ENCODE peak calls at places on chromosome 7, in five cellular contexts. Y is DMS153; G is activated CD4-positive, alpha-beta T cell treated with anti-CD3 and anti-CD28 coated beads, Interleukin-2, amount 50 U/mL, for 24 hours; E is left ventricle myocardium superior; H is T-helper 9 cell. C is an unnamed sample.

GRCh38 chr7:17622443-17622842 is 317.9 kb downstream of the SNX13 start:
- DNase-seq in Y (no peak), G (no peak), E (no peak), H (no peak), C (no peak)

GRCh38 chr7:100612730-100613446 is 548 bp downstream of the MOSPD3 start:
- DNase-seq in Y (no peak), G (no peak), E (no peak), H (no peak), C (no peak)

GRCh38 chr7:101128040-101128834 is 1.3 kb downstream of the SERPINE1 start:
- DNase-seq in Y (no peak), G (no peak), E (no peak), H (no peak), C (no peak)

GRCh38 chr7:114539575-114539974 is 125.0 kb downstream of the FOXP2 start:
- DNase-seq in Y (no peak), G (no peak), E (peak), H (no peak), C (no peak)

GRCh38 chr7:6528401-6529130 is 22.7 kb downstream of the GRID2IP start:
- DNase-seq in Y (no peak), G (no peak), E (no peak), H (no peak), C (no peak)

GRCh38 chr7:6416516-6417145 is 31.1 kb downstream of the DAGLB start:
- DNase-seq in Y (no peak), G (no peak), E (no peak), H (no peak), C (no peak)

GRCh38 chr7:130108809-130109208 is 38.5 kb downstream of the KLHDC10 start:
- DNase-seq in Y (no peak), G (no peak), E (no peak), H (no peak), C (no peak)

GRCh38 chr7:74480861-74481417 is 27.2 kb downstream of the GTF2IRD1 start:
- DNase-seq in Y (no peak), G (no peak), E (peak), H (no peak), C (no peak)

GRCh38 chr7:74604326-74605020 is 53.0 kb upstream of the GTF2I start:
- DNase-seq in Y (peak), G (no peak), E (peak), H (no peak), C (no peak)

GRCh38 chr7:74479066-74479781 is 25.5 kb downstream of the GTF2IRD1 start:
- DNase-seq in Y (peak), G (no peak), E (peak), H (no peak), C (no peak)

C was measured in mesothelial cell of epicardium.